ENCODE peak calls at places on chromosomes 3 and 15, in seven cellular contexts. M, Z, U, C, Q, A and S are unnamed samples.

GRCh38 chr3:184453296-184453695 is 73.4 kb downstream of the CHRD start:
- DNase-seq in M (no peak), Z (no peak), U (no peak), C (no peak), Q (no peak), A (no peak), S (no peak)

GRCh38 chr3:30245805-30246622 is 360.4 kb upstream of the TGFBR2 start:
- DNase-seq in M (no peak), Z (peak; percentile 2), U (no peak), C (no peak), Q (no peak), A (no peak), S (peak; percentile 93)

GRCh38 chr15:94584833-94585244 is 353.5 kb downstream of the MCTP2 start:
- DNase-seq in M (no peak), Z (no peak), U (no peak), C (no peak), Q (peak; percentile 10), A (peak; percentile 85), S (no peak)

GRCh38 chr3:193031909-193032308 is 114.3 kb upstream of the MB21D2 start:
- DNase-seq in M (no peak), Z (no peak), U (no peak), C (no peak), Q (no peak), A (no peak), S (no peak)

GRCh38 chr15:96246057-96246456 is 84.4 kb upstream of the NR2F2 start:
- DNase-seq in M (no peak), Z (no peak), U (no peak), C (no peak), Q (no peak), A (no peak), S (no peak)

GRCh38 chr15:69395460-69395859 is 18.7 kb upstream of the KIF23 start:
- DNase-seq in M (no peak), Z (no peak), U (no peak), C (no peak), Q (no peak), A (no peak), S (no peak)

GRCh38 chr3:79551997-79552396 is 215.8 kb downstream of the ROBO1 start:
- DNase-seq in M (no peak), Z (no peak), U (no peak), C (no peak), Q (no peak), A (no peak), S (no peak)

GRCh38 chr3:174168026-174168425 is 691.1 kb upstream of the NAALADL2 start:
- DNase-seq in M (no peak), Z (no peak), U (no peak), C (no peak), Q (no peak), A (no peak), S (no peak)

GRCh38 chr3:195703776-195704175 is 17.0 kb upstream of the MUC20 start:
- DNase-seq in M (no peak), Z (no peak), U (no peak), C (no peak), Q (no peak), A (no peak), S (no peak)

GRCh38 chr15:64447536-64448315 is 12.7 kb upstream of the ZNF609 start:
- DNase-seq in M (no peak), Z (no peak), U (no peak), C (no peak), Q (peak; percentile 44), A (no peak), S (no peak)

GRCh38 chr3:158678687-158679086 is 6.2 kb upstream of the LXN start:
- DNase-seq in M (no peak), Z (no peak), U (no peak), C (no peak), Q (no peak), A (no peak), S (no peak)

GRCh38 chr3:98563661-98564281 is 29.6 kb downstream of the CPOX start:
- DNase-seq in M (no peak), Z (no peak), U (no peak), C (no peak), Q (no peak), A (peak; percentile 48), S (no peak)

GRCh38 chr15:45378149-45378912 is at the start of gene GATM:
- DNase-seq in M (peak; percentile 72), Z (peak; percentile 64), U (no peak), C (peak; percentile 84), Q (peak; percentile 95), A (peak; percentile 90), S (peak; percentile 84)